ENCODE peak calls at places on chromosomes 12 and 14, in six cellular contexts. N is tibial artery; G is transverse colon; P is hepatocyte; T is CD8-positive, alpha-beta memory T cell; C is A549. B is an unnamed sample. For H3K4me1 and H3K9me3, the result is how much of the 10 kb centered on the place peaks cover.

GRCh38 chr12:117208811-117209455 is 18.7 kb upstream of the FBXO21 start:
- DNase-seq in N (no peak), T (no peak), P (no peak), C (no peak), G (no peak), B (no peak)

GRCh38 chr12:90339837-90340236 is 615.1 kb downstream of the CCER1 start:
- DNase-seq in G (no peak), P (no peak), T (no peak), N (no peak), C (no peak), B (no peak)

GRCh38 chr12:43011383-43011926 is 421.9 kb upstream of the PRICKLE1 start:
- DNase-seq in G (no peak), C (no peak), P (no peak), T (no peak), N (no peak), B (no peak)

GRCh38 chr14:23442721-23443356 is 7.4 kb upstream of the MYH7 start:
- DNase-seq in G (no peak), T (no peak), C (no peak), P (no peak), N (no peak), B (no peak)

GRCh38 chr12:100268835-100269564 is 2.0 kb downstream of the SCYL2 start:
- DNase-seq in N (no peak), G (no peak), P (peak), C (no peak), T (no peak), B (no peak)

GRCh38 chr12:106429636-106430035 is 72.1 kb downstream of the POLR3B start:
- DNase-seq in G (no peak), N (no peak), C (no peak), T (no peak), P (no peak), B (no peak)

GRCh38 chr12:75439930-75440329 is 40.6 kb upstream of the GLIPR1 start:
- DNase-seq in G (no peak), T (no peak), C (no peak), P (no peak), N (no peak), B (no peak)

GRCh38 chr14:32588448-32589320 is 259.6 kb downstream of the AKAP6 start:
- DNase-seq in C (no peak), P (peak), G (no peak), T (no peak), N (no peak), B (no peak)

GRCh38 chr12:46843811-46844210 is 18.0 kb upstream of the SLC38A4 start:
- DNase-seq in P (no peak), N (no peak), T (no peak), G (no peak), C (no peak), B (no peak)

GRCh38 chr12:100987552-100988277 is 193.1 kb downstream of the ANO4 start:
- DNase-seq in T (no peak), C (peak), P (peak), G (no peak), N (no peak), B (no peak)

GRCh38 chr14:29738950-29739349 is 188.7 kb downstream of the PRKD1 start:
- DNase-seq in G (no peak), P (no peak), T (no peak), N (no peak), C (no peak), B (no peak)

GRCh38 chr14:53861781-53862180 is 94.8 kb downstream of the BMP4 start:
- DNase-seq in C (no peak), P (no peak), T (no peak), N (no peak), G (no peak), B (no peak)

GRCh38 chr14:53857625-53858343 is 98.8 kb downstream of the BMP4 start:
- DNase-seq in N (no peak), P (no peak), C (no peak), T (no peak), G (no peak), B (no peak)

GRCh38 chr14:53855574-53855973 is 101.1 kb downstream of the BMP4 start:
- DNase-seq in C (no peak), P (no peak), G (no peak), T (no peak), N (no peak), B (no peak)

GRCh38 chr14:53855127-53855526 is 101.5 kb downstream of the BMP4 start:
- DNase-seq in G (no peak), T (no peak), N (no peak), P (peak), C (no peak), B (no peak)

GRCh38 chr14:53858344-53858682 is 98.3 kb downstream of the BMP4 start:
- DNase-seq in T (no peak), C (no peak), N (no peak), G (no peak), P (no peak), B (no peak)
- H3K4me1 ChIP-seq in T (under half), C (under half), N (under half), G (under half), P (under half), B (under half)

DNA sequence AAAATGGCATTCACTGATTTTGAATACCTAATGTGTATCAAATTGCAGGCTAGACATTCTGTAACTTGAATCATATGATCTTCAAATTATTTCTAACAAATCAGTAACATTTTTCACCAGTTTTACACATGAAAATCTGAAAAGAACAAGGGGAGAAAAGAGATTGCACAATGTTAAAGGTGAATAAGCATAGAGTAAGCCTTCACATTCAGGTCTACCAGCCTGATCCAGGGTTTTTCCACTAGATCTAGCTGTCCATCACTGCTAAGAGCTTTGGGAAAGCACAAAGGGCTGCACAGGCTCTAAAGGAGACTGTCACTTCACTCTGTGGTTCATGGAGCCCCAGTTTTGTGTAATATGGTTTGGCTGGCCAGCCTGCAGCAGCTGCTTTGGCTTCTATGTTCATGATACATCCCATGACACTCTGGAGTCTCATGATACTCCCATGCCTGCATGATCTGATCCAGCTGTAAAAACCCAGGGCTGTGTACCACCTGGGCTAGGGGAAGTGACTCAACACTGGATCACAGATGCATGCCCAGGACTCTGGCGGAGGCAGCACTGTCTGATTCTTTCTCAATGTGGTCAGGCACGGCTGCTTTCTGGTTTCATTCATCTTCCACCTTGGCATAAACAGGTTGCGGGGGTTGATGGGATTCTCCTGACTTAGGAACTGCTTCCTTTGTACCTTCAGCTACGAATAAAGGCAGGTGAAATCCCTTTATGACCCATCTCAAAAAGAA is 859.7 kb downstream of the GALC start:
- DNase-seq in G (no peak), C (no peak), P (peak), T (no peak), N (no peak), B (peak)
- H3K4me3 ChIP-seq in G (no peak), C (no peak), P (no peak), T (no peak), N (no peak), B (no peak)

DNA sequence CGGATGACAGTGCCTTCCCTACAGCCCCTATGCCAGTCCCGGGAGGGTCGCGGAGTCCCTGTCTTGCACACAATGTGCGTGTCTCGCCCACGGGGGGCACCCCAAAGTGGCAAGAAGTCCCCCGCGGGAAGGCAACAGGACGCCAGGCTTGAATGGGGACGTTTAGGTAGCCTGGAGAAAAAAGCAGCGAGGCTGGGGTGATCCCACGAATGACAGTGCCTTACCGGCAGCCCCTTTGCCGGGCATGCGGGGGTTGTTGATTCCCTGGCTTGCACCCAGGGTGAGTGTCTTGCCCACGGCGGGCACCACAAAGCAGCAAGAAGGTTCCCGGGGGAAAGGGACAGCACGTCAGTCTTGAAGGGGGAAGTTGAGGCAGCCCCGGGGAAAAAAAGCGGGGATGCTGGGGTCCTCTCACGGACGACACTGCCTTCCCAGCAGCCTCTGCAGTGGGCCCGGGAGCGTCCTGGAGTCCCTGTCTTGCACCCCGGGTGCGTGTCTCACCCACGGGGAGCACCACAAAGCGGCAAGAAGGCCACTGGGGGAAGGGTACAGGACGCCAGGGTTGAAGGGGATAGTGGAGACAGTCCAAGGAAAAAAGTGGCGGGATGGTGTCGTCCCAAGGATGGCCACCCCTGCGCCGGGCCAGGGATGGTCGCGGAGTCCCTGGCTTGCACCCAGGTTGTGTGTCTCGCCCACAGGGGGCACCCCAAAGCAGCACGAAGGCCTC is 156.8 kb upstream of the ALG10B start:
- DNase-seq in C (no peak), P (no peak), G (no peak), T (no peak), N (no peak), B (no peak)
- H3K9me3 ChIP-seq in C (under half), P (under half), G (under half), T (under half), N (under half), B (under half)

DNA sequence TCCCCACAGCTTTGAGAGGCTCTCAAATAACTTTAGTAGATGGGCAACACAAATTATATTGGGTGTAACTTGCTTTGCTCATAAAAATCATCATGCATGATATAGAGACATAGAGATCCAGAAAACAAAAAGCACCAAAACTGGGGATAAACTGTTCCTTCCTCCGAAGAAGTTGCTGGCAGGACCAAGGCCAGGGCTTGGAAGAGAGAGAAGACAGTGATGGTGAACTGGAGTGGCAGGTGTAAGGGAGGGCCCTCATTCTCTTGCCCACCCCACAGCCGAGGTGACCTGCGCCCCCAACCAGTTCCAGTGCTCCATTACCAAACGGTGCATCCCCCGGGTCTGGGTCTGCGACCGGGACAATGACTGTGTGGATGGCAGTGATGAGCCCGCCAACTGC is 15.4 kb upstream of the NXPH4 start:
- DNase-seq in C (no peak), T (no peak), P (no peak), G (no peak), N (no peak), B (no peak)
- H3K4me1 ChIP-seq in C (under half), T (under half), P (under half), G (under half), N (under half), B (under half)

DNA sequence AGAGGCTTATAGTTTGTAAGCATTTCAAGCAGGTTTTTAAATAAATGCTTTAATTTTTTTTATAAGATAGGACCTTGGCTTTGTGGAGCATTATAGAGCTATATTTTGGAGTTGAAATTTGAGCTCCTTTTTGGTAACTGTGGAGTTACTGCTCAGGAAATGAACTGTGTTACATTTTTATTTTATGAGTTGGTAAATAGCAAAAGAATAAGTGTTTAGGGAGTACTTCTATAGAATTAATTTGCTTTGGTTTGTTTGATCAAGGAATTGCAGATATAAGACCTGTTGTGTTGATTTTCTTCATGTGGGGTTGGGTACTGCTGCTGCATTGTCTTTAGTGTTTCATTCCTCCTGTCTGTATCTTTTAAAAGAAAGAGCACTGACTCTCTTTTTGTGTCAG is 3.5 kb downstream of the ATP2A2 start:
- DNase-seq in N (no peak), G (no peak), C (no peak), T (no peak), P (no peak), B (no peak)
- H3K4me3 ChIP-seq in N (peak), G (peak), C (peak), T (no peak), P (peak), B (peak)